ENCODE peak calls at places on chromosomes 4 and X, in four cellular contexts. B is kidney epithelial cell, E is adrenal gland, T is heart right ventricle. R is an unnamed sample. For H3K36me3, the result is how much of the 10 kb centered on the place peaks cover.

GRCh38 chr4:7390366-7390765 is 44.4 kb downstream of the PSAPL1 start:
- DNase-seq in B (no peak), T (no peak), E (no peak), R (no peak)

GRCh38 chr4:123578276-123579014 is 181.8 kb downstream of the SPRY1 start:
- DNase-seq in T (no peak), B (no peak), E (no peak), R (no peak)

GRCh38 chr4:187179086-187180070 is 455.7 kb upstream of the FAT1 start:
- DNase-seq in B (no peak), E (no peak), T (no peak), R (no peak)

GRCh38 chr4:56907489-56908205 is at the start of gene REST:
- DNase-seq in B (no peak), T (peak), E (peak), R (peak)

GRCh38 chr4:121072836-121073362 is 564 bp upstream of the NDNF start:
- DNase-seq in B (no peak), T (no peak), E (no peak), R (peak)

GRCh38 chr4:166198921-166199320 is 325.9 kb downstream of the TLL1 start:
- DNase-seq in E (no peak), T (no peak), B (no peak), R (no peak)

GRCh38 chr4:127997534-127998388 is 32.6 kb downstream of the ABHD18 start:
- DNase-seq in E (peak), B (no peak), T (no peak), R (peak)

GRCh38 chrX:42615161-42615563 is 162.8 kb downstream of the PPP1R2C start:
- DNase-seq in B (no peak), T (no peak), E (no peak), R (no peak)

GRCh38 chrX:2424317-2424716 is 76.5 kb downstream of the DHRSX start:
- DNase-seq in E (no peak), B (no peak), T (no peak), R (no peak)

GRCh38 chr4:54433686-54434085 is 204.6 kb downstream of the PDGFRA start:
- DNase-seq in E (no peak), T (no peak), B (no peak), R (no peak)

GRCh38 chr4:168710353-168710946 is 213.6 kb downstream of the PALLD start:
- DNase-seq in E (peak), T (no peak), B (no peak), R (no peak)

GRCh38 chrX:15882704-15883539 is 28.3 kb upstream of the AP1S2 start:
- DNase-seq in E (no peak), T (no peak), B (no peak), R (peak)

GRCh38 chr4:174375422-174375821 is 91.7 kb downstream of the CEP44 start:
- DNase-seq in T (no peak), B (no peak), E (no peak), R (no peak)

GRCh38 chr4:121370729-121371325 is 10.0 kb downstream of the QRFPR start:
- DNase-seq in T (no peak), E (peak), B (no peak), R (no peak)

GRCh38 chr4:78666830-78667258 is 109.3 kb upstream of the BMP2K start:
- DNase-seq in E (no peak), B (no peak), T (no peak), R (no peak)

GRCh38 chr4:6705638-6706037 is 4.0 kb downstream of the MRFAP1L1 start:
- DNase-seq in T (no peak), E (no peak), B (no peak), R (no peak)

GRCh38 chrX:114584434-114584943 is 603 bp downstream of the HTR2C start:
- DNase-seq in E (no peak), T (no peak), B (no peak), R (no peak)

GRCh38 chrX:101108293-101108692 is 10.3 kb downstream of the CENPI start:
- DNase-seq in T (no peak), E (no peak), B (no peak), R (no peak)

GRCh38 chr4:59457576-59457975 is 1742.5 kb upstream of the ADGRL3 start:
- DNase-seq in B (no peak), E (no peak), T (no peak), R (no peak)

GRCh38 chr4:176276710-176277109 is 7.7 kb upstream of the ASB5 start:
- DNase-seq in T (no peak), E (no peak), B (no peak), R (no peak)

GRCh38 chr4:120071192-120071795 is 4.6 kb upstream of the MAD2L1 start:
- DNase-seq in B (no peak), E (peak), T (no peak), R (peak)

GRCh38 chr4:1210241-1210841 is 38.0 kb upstream of the SPON2 start:
- DNase-seq in T (peak), B (no peak), E (no peak), R (no peak)

GRCh38 chr4:36218121-36218520 is 26.2 kb downstream of the ARAP2 start:
- DNase-seq in E (no peak), B (no peak), T (no peak), R (no peak)

GRCh38 chr4:183700407-183700806 is 41.3 kb downstream of the TRAPPC11 start:
- DNase-seq in B (no peak), E (no peak), T (no peak), R (no peak)
- H3K36me3 ChIP-seq in B (under half), E (under half), T (half or more), R (under half)

GRCh38 chr4:91502365-91502764 is 801.4 kb upstream of the GRID2 start:
- DNase-seq in T (no peak), B (no peak), E (no peak), R (no peak)
- TF ChIP-seq CTCF in T (no peak), B (peak), E (no peak), R (no peak)

GRCh38 chrX:119391279-119391678 is 7.9 kb upstream of the SLC25A43 start:
- DNase-seq in T (no peak), B (no peak), E (no peak), R (no peak)

GRCh38 chrX:119389854-119390501 is 9.2 kb upstream of the SLC25A43 start:
- DNase-seq in B (no peak), T (no peak), E (no peak), R (no peak)

GRCh38 chrX:119393144-119393543 is 6.0 kb upstream of the SLC25A43 start:
- DNase-seq in E (no peak), B (no peak), T (no peak), R (no peak)

DNA sequence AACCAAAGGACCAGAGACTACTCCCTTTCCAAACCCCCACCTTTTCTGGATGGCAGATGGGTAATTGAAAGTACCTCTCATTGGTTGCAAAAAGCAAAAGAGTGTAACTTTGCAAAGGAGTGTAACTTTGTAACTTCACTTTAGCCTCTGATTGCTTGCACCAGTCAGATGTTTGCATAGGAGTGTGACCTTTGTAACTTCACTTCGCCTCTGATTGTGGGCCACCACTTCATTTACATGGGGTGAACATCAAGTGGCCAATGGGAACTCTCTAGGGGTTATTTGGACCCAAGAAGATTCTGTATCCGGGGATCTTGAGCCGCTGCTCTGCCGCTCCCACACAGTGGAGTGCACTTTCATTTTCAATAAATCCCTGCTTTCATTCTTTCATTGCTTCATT is 9.9 kb upstream of the SLC25A43 start:
- DNase-seq in T (no peak), B (no peak), E (no peak), R (no peak)
- H3K36me3 ChIP-seq in T (under half), B (under half), E (under half), R (under half)

DNA sequence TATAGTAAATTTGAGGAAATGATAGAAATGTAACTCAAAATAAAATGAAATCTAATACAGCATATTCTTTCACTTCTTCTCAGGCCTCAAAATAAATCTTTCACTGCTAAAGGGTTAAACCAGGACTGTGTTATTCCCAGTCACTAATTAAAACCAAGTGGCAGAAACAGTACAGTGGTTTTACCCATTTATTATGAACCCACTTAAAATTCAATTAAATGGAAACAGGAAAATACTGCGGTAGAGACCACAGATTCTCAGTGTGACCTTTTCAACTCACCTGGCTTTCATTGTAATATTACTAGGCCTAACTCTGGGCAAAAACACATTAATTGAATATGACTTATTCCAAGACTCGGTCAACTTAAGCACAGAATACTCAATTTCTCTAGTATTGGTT is 176.5 kb upstream of the DKK2 start:
- DNase-seq in T (no peak), B (no peak), E (no peak), R (no peak)
- TF ChIP-seq CTCF in T (no peak), B (no peak), E (no peak), R (no peak)

GRCh38 chr4:118811832-118812231 is 24.1 kb downstream of the SEC24D start:
- DNase-seq in T (no peak), B (no peak), E (no peak), R (no peak)

GRCh38 chr4:118803253-118803652 is 32.7 kb downstream of the SEC24D start:
- DNase-seq in B (no peak), T (no peak), E (no peak), R (no peak)

GRCh38 chr4:118801895-118802575 is 33.9 kb downstream of the SEC24D start:
- DNase-seq in B (no peak), T (no peak), E (no peak), R (no peak)

GRCh38 chr4:118811008-118811764 is 24.7 kb downstream of the SEC24D start:
- DNase-seq in E (no peak), T (no peak), B (no peak), R (no peak)

GRCh38 chr4:118807659-118808058 is 28.3 kb downstream of the SEC24D start:
- DNase-seq in T (no peak), B (no peak), E (no peak), R (no peak)
- H3K36me3 ChIP-seq in T (under half), B (under half), E (under half), R (under half)

GRCh38 chrX:108168961-108169740 is 77.6 kb downstream of the ATG4A start:
- DNase-seq in T (no peak), E (no peak), B (no peak), R (no peak)

GRCh38 chrX:108163333-108164082 is 71.9 kb downstream of the ATG4A start:
- DNase-seq in T (no peak), E (no peak), B (no peak), R (no peak)

GRCh38 chrX:108167211-108167872 is 75.8 kb downstream of the ATG4A start:
- DNase-seq in B (no peak), E (no peak), T (no peak), R (no peak)

GRCh38 chrX:108162265-108162664 is 70.7 kb downstream of the ATG4A start:
- DNase-seq in E (no peak), B (no peak), T (no peak), R (no peak)

DNA sequence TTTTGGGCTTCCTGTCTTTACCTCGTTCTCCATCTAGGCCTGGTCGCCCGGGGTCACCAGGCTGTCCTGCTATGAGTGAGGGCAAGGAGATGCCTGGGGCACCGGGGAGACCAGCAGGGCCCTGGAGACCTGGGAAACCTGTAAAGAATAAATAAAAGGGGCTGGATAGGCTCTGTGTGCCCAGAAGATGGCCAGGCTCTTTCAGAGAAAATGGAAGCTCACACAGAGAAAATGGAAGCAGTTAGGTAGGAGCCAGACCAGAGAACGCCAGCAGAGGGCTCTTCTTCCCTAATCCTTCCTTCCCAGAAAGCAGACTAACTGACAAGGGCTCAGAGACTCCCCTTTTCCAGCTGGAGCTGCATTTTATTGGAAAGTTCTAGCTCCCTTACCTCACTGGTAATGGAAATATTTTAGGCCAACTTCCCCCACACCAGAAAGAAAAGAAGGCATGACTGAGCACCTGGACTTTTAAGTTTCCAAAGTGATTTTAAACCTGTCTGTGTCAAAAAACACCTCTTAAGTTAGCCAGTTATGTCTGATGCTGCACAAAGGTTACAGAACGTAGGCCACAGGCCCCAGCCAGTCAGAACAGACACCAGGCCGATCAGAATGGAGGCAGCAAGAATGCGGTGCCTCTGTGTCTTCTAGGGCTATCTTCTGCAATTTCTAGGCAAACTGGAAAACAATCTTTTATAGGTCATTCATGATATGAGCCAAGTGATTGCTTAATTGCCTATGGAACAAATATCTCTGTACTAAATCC is 74.0 kb downstream of the ATG4A start:
- DNase-seq in T (no peak), B (no peak), E (no peak), R (no peak)
- TF ChIP-seq CTCF in T (peak), B (peak), E (peak), R (peak)

DNA sequence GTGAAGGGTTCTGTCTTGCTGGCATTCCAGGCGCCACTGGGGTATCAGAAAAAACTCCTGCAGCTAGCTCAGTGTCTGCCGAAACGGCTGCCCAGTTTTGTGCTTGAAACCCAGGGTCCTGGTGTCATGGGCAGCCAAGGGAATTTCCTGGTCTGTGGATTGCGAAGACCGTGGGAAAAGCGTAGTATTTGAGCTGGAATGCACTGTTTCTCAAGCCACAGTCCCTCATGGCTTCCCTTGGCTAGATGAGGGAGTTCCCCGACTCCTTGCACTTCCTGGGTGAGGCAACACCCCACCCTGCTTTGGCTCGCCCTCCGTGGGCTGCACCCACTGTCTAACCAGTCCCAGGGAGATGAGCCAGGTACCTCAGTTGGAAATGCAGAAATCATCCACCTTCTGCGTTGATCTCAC is 40.1 kb downstream of the NOP14 start:
- DNase-seq in B (no peak), E (no peak), T (no peak), R (no peak)
- H3K36me3 ChIP-seq in B (under half), E (under half), T (under half), R (under half)

DNA sequence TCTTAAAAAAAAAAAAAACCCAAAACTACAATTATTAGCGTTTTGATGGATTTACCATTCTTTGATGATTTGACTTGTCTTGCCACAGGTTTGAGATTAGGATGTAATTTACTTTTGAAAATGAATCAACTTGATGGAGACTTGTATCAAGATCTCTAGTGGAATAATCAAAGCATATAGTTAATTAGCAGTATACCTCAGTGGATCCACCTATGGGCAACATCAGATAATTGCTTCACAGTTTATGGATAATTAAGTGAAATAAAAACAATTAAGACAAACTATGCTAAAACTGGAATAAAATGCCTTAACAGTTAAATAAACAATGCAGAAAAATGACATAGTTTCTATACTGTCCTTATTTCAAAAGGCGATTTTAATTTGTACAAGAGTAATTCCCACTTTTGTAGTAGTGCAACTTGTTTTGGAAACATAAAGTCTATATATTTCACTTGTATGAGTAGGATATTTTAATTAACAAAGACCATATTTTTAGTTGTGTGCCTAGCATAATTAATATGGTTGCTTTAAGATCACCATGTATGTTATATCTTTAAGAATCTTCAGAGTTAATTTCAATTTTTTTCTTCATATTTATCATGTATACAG is 4.2 kb downstream of the CPEB2 start:
- DNase-seq in E (no peak), B (no peak), T (no peak), R (peak)
- TF ChIP-seq CTCF in E (peak), B (peak), T (peak), R (peak)

R was measured in GM06990.